ENCODE peak calls at places on chromosomes 13 and 19, in six cellular contexts. One of them, this sample, is unnamed.

GRCh38 chr19:55443824-55444719 is 972 bp upstream of the SHISA7 start:
- DNase-seq in body of pancreas: no peak
- DNase-seq in Karpas-422: no peak
- DNase-seq in A549: no peak
- DNase-seq in mesenchymal stem cell: no peak
- DNase-seq in gastrocnemius medialis: no peak
- DNase-seq in this sample: no peak

GRCh38 chr19:35288331-35288730 is 3.6 kb upstream of the MAG start:
- DNase-seq in body of pancreas: no peak
- DNase-seq in Karpas-422: no peak
- DNase-seq in A549: no peak
- DNase-seq in mesenchymal stem cell: no peak
- DNase-seq in gastrocnemius medialis: no peak
- DNase-seq in this sample: no peak

GRCh38 chr13:112821340-112822055 is 131.7 kb downstream of the ATP11A start:
- DNase-seq in body of pancreas: no peak
- DNase-seq in Karpas-422: no peak
- DNase-seq in A549: no peak
- DNase-seq in mesenchymal stem cell: peak
- DNase-seq in gastrocnemius medialis: no peak
- DNase-seq in this sample: no peak

GRCh38 chr13:77565635-77566034 is 30.1 kb downstream of the SCEL start:
- DNase-seq in body of pancreas: no peak
- DNase-seq in Karpas-422: peak
- DNase-seq in A549: peak
- DNase-seq in mesenchymal stem cell: peak
- DNase-seq in gastrocnemius medialis: no peak
- DNase-seq in this sample: no peak

GRCh38 chr13:80988752-80989151 is 647.8 kb upstream of the SPRY2 start:
- DNase-seq in body of pancreas: no peak
- DNase-seq in Karpas-422: no peak
- DNase-seq in A549: no peak
- DNase-seq in mesenchymal stem cell: no peak
- DNase-seq in gastrocnemius medialis: no peak
- DNase-seq in this sample: no peak

GRCh38 chr19:10009714-10010224 is 535 bp downstream of the COL5A3 start:
- DNase-seq in body of pancreas: no peak
- DNase-seq in Karpas-422: no peak
- DNase-seq in A549: no peak
- DNase-seq in mesenchymal stem cell: no peak
- DNase-seq in gastrocnemius medialis: no peak
- DNase-seq in this sample: no peak

GRCh38 chr19:55460670-55461258 is 678 bp downstream of the ISOC2 start:
- DNase-seq in body of pancreas: peak
- DNase-seq in Karpas-422: peak
- DNase-seq in A549: peak
- DNase-seq in mesenchymal stem cell: peak
- DNase-seq in gastrocnemius medialis: peak
- DNase-seq in this sample: peak

GRCh38 chr13:73465629-73465974 is 406.8 kb downstream of the KLF5 start:
- DNase-seq in body of pancreas: no peak
- DNase-seq in Karpas-422: no peak
- DNase-seq in A549: peak
- DNase-seq in mesenchymal stem cell: peak
- DNase-seq in gastrocnemius medialis: no peak
- DNase-seq in this sample: no peak

GRCh38 chr19:57830071-57830602 is at the start of gene ZNF587B:
- DNase-seq in body of pancreas: peak
- DNase-seq in Karpas-422: no peak
- DNase-seq in A549: no peak
- DNase-seq in mesenchymal stem cell: peak
- DNase-seq in gastrocnemius medialis: peak
- DNase-seq in this sample: peak

GRCh38 chr19:2652504-2653099 is 49.9 kb downstream of the GNG7 start:
- DNase-seq in body of pancreas: no peak
- DNase-seq in Karpas-422: no peak
- DNase-seq in A549: no peak
- DNase-seq in mesenchymal stem cell: no peak
- DNase-seq in gastrocnemius medialis: no peak
- DNase-seq in this sample: no peak

GRCh38 chr19:41591951-41592562 is 16.1 kb downstream of the CEACAM21 start:
- DNase-seq in body of pancreas: no peak
- DNase-seq in Karpas-422: no peak
- DNase-seq in A549: no peak
- DNase-seq in mesenchymal stem cell: no peak
- DNase-seq in gastrocnemius medialis: no peak
- DNase-seq in this sample: no peak

GRCh38 chr13:41053384-41053826 is 7.9 kb upstream of the WBP4 start:
- DNase-seq in body of pancreas: no peak
- DNase-seq in Karpas-422: no peak
- DNase-seq in A549: no peak
- DNase-seq in mesenchymal stem cell: peak
- DNase-seq in gastrocnemius medialis: peak
- DNase-seq in this sample: no peak

GRCh38 chr19:7328647-7329046 is 20.1 kb upstream of the ARHGEF18 start:
- DNase-seq in body of pancreas: no peak
- DNase-seq in Karpas-422: peak
- DNase-seq in A549: no peak
- DNase-seq in mesenchymal stem cell: no peak
- DNase-seq in gastrocnemius medialis: no peak
- DNase-seq in this sample: no peak

GRCh38 chr13:113550453-113550852 is 34.1 kb upstream of the TFDP1 start:
- DNase-seq in body of pancreas: no peak
- DNase-seq in Karpas-422: no peak
- DNase-seq in A549: no peak
- DNase-seq in mesenchymal stem cell: no peak
- DNase-seq in gastrocnemius medialis: no peak
- DNase-seq in this sample: no peak

GRCh38 chr13:42757678-42758420 is 23.5 kb upstream of the FAM216B start:
- DNase-seq in body of pancreas: no peak
- DNase-seq in Karpas-422: no peak
- DNase-seq in A549: no peak
- DNase-seq in mesenchymal stem cell: no peak
- DNase-seq in gastrocnemius medialis: no peak
- DNase-seq in this sample: no peak

GRCh38 chr13:41970022-41970421 is 9.1 kb upstream of the VWA8 start:
- DNase-seq in body of pancreas: no peak
- DNase-seq in Karpas-422: no peak
- DNase-seq in A549: no peak
- DNase-seq in mesenchymal stem cell: no peak
- DNase-seq in gastrocnemius medialis: no peak
- DNase-seq in this sample: no peak

GRCh38 chr19:46818812-46819211 is 30.4 kb upstream of the SLC1A5 start:
- DNase-seq in body of pancreas: no peak
- DNase-seq in Karpas-422: peak
- DNase-seq in A549: no peak
- DNase-seq in mesenchymal stem cell: no peak
- DNase-seq in gastrocnemius medialis: no peak
- DNase-seq in this sample: no peak

GRCh38 chr13:97848886-97849285 is 104.6 kb upstream of the IPO5 start:
- DNase-seq in body of pancreas: no peak
- DNase-seq in Karpas-422: no peak
- DNase-seq in A549: no peak
- DNase-seq in mesenchymal stem cell: no peak
- DNase-seq in gastrocnemius medialis: no peak
- DNase-seq in this sample: no peak

GRCh38 chr13:110262494-110262893 is 44.5 kb downstream of the COL4A1 start:
- DNase-seq in body of pancreas: no peak
- DNase-seq in Karpas-422: no peak
- DNase-seq in A549: no peak
- DNase-seq in mesenchymal stem cell: no peak
- DNase-seq in gastrocnemius medialis: no peak
- DNase-seq in this sample: no peak
- H3K4me3 ChIP-seq in body of pancreas: no peak
- H3K4me3 ChIP-seq in Karpas-422: no peak
- H3K4me3 ChIP-seq in A549: no peak
- H3K4me3 ChIP-seq in mesenchymal stem cell: peak
- H3K4me3 ChIP-seq in gastrocnemius medialis: no peak
- H3K4me3 ChIP-seq in this sample: no peak

DNA sequence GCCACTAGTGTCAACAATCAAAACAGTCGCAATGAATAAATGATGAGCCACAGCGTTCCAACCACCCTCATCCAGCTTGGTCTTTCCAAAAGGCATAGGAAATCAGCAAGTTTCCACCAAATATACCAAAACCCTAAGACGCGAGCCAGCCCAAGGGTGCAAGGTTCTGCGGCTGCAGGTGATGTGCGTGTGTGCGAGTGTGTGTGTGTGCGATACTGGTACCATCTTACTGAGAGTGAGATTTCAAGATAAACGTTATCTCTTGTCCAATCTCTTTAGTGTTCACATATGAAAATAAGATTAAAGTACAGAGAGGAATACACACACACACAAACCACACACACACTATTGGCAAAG is 895 bp upstream of the TRPC4 start:
- DNase-seq in body of pancreas: no peak
- DNase-seq in Karpas-422: no peak
- DNase-seq in A549: no peak
- DNase-seq in mesenchymal stem cell: no peak
- DNase-seq in gastrocnemius medialis: no peak
- DNase-seq in this sample: no peak
- H3K4me3 ChIP-seq in body of pancreas: no peak
- H3K4me3 ChIP-seq in Karpas-422: no peak
- H3K4me3 ChIP-seq in A549: no peak
- H3K4me3 ChIP-seq in mesenchymal stem cell: peak
- H3K4me3 ChIP-seq in gastrocnemius medialis: peak
- H3K4me3 ChIP-seq in this sample: no peak

GRCh38 chr19:16263115-16263839 is 61.3 kb upstream of the KLF2 start:
- DNase-seq in body of pancreas: no peak
- DNase-seq in Karpas-422: peak
- DNase-seq in A549: no peak
- DNase-seq in mesenchymal stem cell: no peak
- DNase-seq in gastrocnemius medialis: no peak
- DNase-seq in this sample: no peak
- H3K4me3 ChIP-seq in body of pancreas: no peak
- H3K4me3 ChIP-seq in Karpas-422: peak
- H3K4me3 ChIP-seq in A549: no peak
- H3K4me3 ChIP-seq in mesenchymal stem cell: no peak
- H3K4me3 ChIP-seq in gastrocnemius medialis: no peak
- H3K4me3 ChIP-seq in this sample: no peak

GRCh38 chr19:28642787-28643186 is 570.2 kb downstream of the UQCRFS1 start:
- DNase-seq in body of pancreas: no peak
- DNase-seq in Karpas-422: no peak
- DNase-seq in A549: no peak
- DNase-seq in mesenchymal stem cell: no peak
- DNase-seq in gastrocnemius medialis: no peak
- DNase-seq in this sample: no peak

GRCh38 chr19:28643284-28643683 is 569.7 kb downstream of the UQCRFS1 start:
- DNase-seq in body of pancreas: no peak
- DNase-seq in Karpas-422: no peak
- DNase-seq in A549: no peak
- DNase-seq in mesenchymal stem cell: no peak
- DNase-seq in gastrocnemius medialis: no peak
- DNase-seq in this sample: no peak

GRCh38 chr19:28644261-28644660 is 568.7 kb downstream of the UQCRFS1 start:
- DNase-seq in body of pancreas: no peak
- DNase-seq in Karpas-422: no peak
- DNase-seq in A549: no peak
- DNase-seq in mesenchymal stem cell: peak
- DNase-seq in gastrocnemius medialis: no peak
- DNase-seq in this sample: no peak

GRCh38 chr19:28640506-28640905 is 572.4 kb downstream of the UQCRFS1 start:
- DNase-seq in body of pancreas: no peak
- DNase-seq in Karpas-422: no peak
- DNase-seq in A549: no peak
- DNase-seq in mesenchymal stem cell: no peak
- DNase-seq in gastrocnemius medialis: no peak
- DNase-seq in this sample: no peak

GRCh38 chr19:28641395-28641794 is 571.6 kb downstream of the UQCRFS1 start:
- DNase-seq in body of pancreas: no peak
- DNase-seq in Karpas-422: no peak
- DNase-seq in A549: no peak
- DNase-seq in mesenchymal stem cell: no peak
- DNase-seq in gastrocnemius medialis: no peak
- DNase-seq in this sample: no peak
- H3K4me3 ChIP-seq in body of pancreas: no peak
- H3K4me3 ChIP-seq in Karpas-422: no peak
- H3K4me3 ChIP-seq in A549: no peak
- H3K4me3 ChIP-seq in mesenchymal stem cell: no peak
- H3K4me3 ChIP-seq in gastrocnemius medialis: no peak
- H3K4me3 ChIP-seq in this sample: no peak

DNA sequence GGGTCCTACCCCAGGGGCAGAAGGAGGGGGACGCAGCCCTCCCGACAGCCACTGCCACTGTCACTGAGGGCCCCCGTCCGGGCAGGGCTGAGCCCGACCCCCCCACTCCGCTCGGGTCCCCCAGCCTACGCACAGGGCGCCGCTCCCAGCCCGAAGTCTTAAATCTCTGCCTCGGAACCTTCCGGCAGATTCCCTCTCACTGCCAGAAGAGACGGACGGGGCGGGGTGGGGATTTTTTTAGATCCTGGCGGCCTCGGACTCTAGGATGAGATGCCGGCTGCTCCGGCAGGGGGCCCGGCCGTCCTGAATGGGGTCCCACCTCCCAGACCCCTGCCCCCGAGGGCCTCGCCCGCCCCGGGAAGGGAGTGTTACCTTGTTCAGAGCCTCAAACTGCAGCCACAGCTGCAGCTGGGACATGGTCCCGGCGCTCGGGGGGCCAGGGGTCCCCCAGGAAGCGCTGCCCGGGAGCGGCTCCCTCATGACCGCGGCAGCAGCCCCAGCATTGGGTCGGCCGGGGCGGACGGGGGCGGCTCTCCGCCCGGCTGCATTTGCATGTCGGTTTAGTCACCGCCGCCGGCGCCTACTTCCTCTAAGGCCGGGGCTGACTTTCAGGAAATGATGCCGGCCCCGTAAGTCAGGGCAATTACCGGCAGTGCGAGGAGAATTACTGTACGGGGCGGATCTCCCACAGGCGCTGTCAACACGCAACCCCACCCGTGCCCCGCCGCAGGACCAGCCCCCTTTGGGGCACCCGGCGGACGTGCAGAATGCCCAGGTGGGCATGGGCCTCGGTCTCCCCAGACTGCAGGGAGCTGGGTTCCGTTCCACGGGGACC is 28.1 kb downstream of the GPX4 start:
- DNase-seq in body of pancreas: peak
- DNase-seq in Karpas-422: peak
- DNase-seq in A549: no peak
- DNase-seq in mesenchymal stem cell: peak
- DNase-seq in gastrocnemius medialis: peak
- DNase-seq in this sample: peak
- H3K4me3 ChIP-seq in body of pancreas: no peak
- H3K4me3 ChIP-seq in Karpas-422: peak
- H3K4me3 ChIP-seq in A549: peak
- H3K4me3 ChIP-seq in mesenchymal stem cell: peak
- H3K4me3 ChIP-seq in gastrocnemius medialis: peak
- H3K4me3 ChIP-seq in this sample: peak

This sample was measured in lung.